ENCODE peak calls at places on chromosomes 4 and X, in seven cellular contexts. J is RPMI8226; A is stimulated activated naive CD8-positive, alpha-beta T cell treated with anti-CD3 and anti-CD28 coated beads, Interleukin-15, Interleukin-2, amounts not matched to agents 100 U/mL and 50 U/mL, for 24 hours; T is SW480; N is head of caudate nucleus; W is amygdala; U is chondrocyte. K is an unnamed sample.

GRCh38 chr4:31059753-31060522 is 339.8 kb downstream of the PCDH7 start:
- DNase-seq in J (no peak), A (no peak), T (no peak), W (no peak), U (no peak), N (no peak), K (peak)

GRCh38 chrX:110338850-110339373 is 19.7 kb upstream of the RTL9 start:
- DNase-seq in J (no peak), T (no peak), N (no peak), A (no peak), W (no peak), U (no peak), K (no peak)

GRCh38 chr4:55851885-55852284 is 1.6 kb upstream of the EXOC1 start:
- DNase-seq in T (peak), U (no peak), A (peak), N (no peak), J (no peak), W (no peak), K (no peak)

GRCh38 chr4:172547724-172548123 is 620.9 kb upstream of the GALNT7 start:
- DNase-seq in U (no peak), N (peak), A (no peak), W (no peak), J (no peak), T (no peak), K (no peak)

GRCh38 chr4:27666943-27667342 is 806.3 kb downstream of the STIM2 start:
- DNase-seq in J (no peak), U (no peak), N (peak), A (no peak), T (no peak), W (no peak), K (peak)

GRCh38 chr4:7756561-7757355 is 182.9 kb downstream of the AFAP1 start:
- DNase-seq in U (peak), T (peak), J (no peak), W (no peak), A (no peak), N (no peak), K (no peak)

GRCh38 chrX:136179133-136179532 is 31.8 kb downstream of the FHL1 start:
- DNase-seq in T (no peak), N (no peak), W (no peak), J (no peak), A (no peak), U (no peak), K (no peak)

GRCh38 chrX:40864972-40865371 is 129.6 kb upstream of the MED14 start:
- DNase-seq in W (no peak), A (no peak), N (no peak), T (no peak), U (no peak), J (no peak), K (no peak)

GRCh38 chrX:56994375-56995270 is 718 bp downstream of the SPIN3 start:
- DNase-seq in W (no peak), A (peak), J (no peak), T (no peak), N (no peak), U (no peak), K (no peak)

GRCh38 chr4:122045533-122045932 is 93.7 kb upstream of the TRPC3 start:
- DNase-seq in N (no peak), W (peak), A (no peak), T (peak), U (no peak), J (peak), K (peak)

GRCh38 chr4:5524900-5525299 is 183.5 kb downstream of the EVC2 start:
- DNase-seq in T (no peak), J (peak), N (no peak), A (no peak), U (no peak), W (peak), K (no peak)

GRCh38 chr4:36716874-36717273 is 435.5 kb downstream of the DTHD1 start:
- DNase-seq in W (no peak), A (no peak), U (no peak), T (peak), N (no peak), J (no peak), K (no peak)

GRCh38 chrX:134911348-134911747 is 79.4 kb upstream of the SMIM10 start:
- DNase-seq in J (no peak), A (no peak), N (no peak), T (no peak), U (no peak), W (no peak), K (no peak)

GRCh38 chrX:41885724-41886123 is 37.6 kb downstream of the CASK start:
- DNase-seq in U (no peak), N (no peak), J (no peak), T (no peak), A (no peak), W (no peak), K (no peak)

GRCh38 chrX:119008122-119008744 is 33.8 kb downstream of the LONRF3 start:
- DNase-seq in A (peak), N (peak), J (peak), W (no peak), U (no peak), T (peak), K (peak)